ENCODE peak calls at places on chromosomes 3 and 15, in eight cellular contexts. One of them, this sample, is unnamed.

GRCh38 chr3:36756272-36756671 is 8.1 kb downstream of the DCLK3 start:
- DNase-seq in BJ: no peak
- DNase-seq in NB4: no peak
- DNase-seq in progenitor cell of endocrine pancreas: no peak
- DNase-seq in lower lobe of right lung: no peak
- DNase-seq in choroid plexus epithelial cell: peak
- DNase-seq in kidney epithelial cell: no peak
- DNase-seq in GM23338: no peak
- DNase-seq in this sample: no peak

GRCh38 chr15:68113751-68114150 is 59.6 kb downstream of the PIAS1 start:
- DNase-seq in BJ: no peak
- DNase-seq in NB4: peak
- DNase-seq in progenitor cell of endocrine pancreas: no peak
- DNase-seq in lower lobe of right lung: no peak
- DNase-seq in choroid plexus epithelial cell: peak
- DNase-seq in kidney epithelial cell: no peak
- DNase-seq in GM23338: no peak
- DNase-seq in this sample: no peak

GRCh38 chr3:25696019-25696418 is 31.3 kb upstream of the TOP2B start:
- DNase-seq in BJ: no peak
- DNase-seq in NB4: peak
- DNase-seq in progenitor cell of endocrine pancreas: no peak
- DNase-seq in lower lobe of right lung: peak
- DNase-seq in choroid plexus epithelial cell: no peak
- DNase-seq in kidney epithelial cell: no peak
- DNase-seq in GM23338: no peak
- DNase-seq in this sample: no peak

GRCh38 chr3:139281512-139282196 is 62.2 kb upstream of the MRPS22 start:
- DNase-seq in BJ: no peak
- DNase-seq in NB4: no peak
- DNase-seq in progenitor cell of endocrine pancreas: no peak
- DNase-seq in lower lobe of right lung: no peak
- DNase-seq in choroid plexus epithelial cell: no peak
- DNase-seq in kidney epithelial cell: no peak
- DNase-seq in GM23338: no peak
- DNase-seq in this sample: no peak

GRCh38 chr3:141105828-141106628 is 54.9 kb downstream of the SPSB4 start:
- DNase-seq in BJ: peak
- DNase-seq in NB4: peak
- DNase-seq in progenitor cell of endocrine pancreas: peak
- DNase-seq in lower lobe of right lung: no peak
- DNase-seq in choroid plexus epithelial cell: peak
- DNase-seq in kidney epithelial cell: peak
- DNase-seq in GM23338: peak
- DNase-seq in this sample: peak

GRCh38 chr3:123343296-123344174 is 105.4 kb downstream of the ADCY5 start:
- DNase-seq in BJ: no peak
- DNase-seq in NB4: no peak
- DNase-seq in progenitor cell of endocrine pancreas: no peak
- DNase-seq in lower lobe of right lung: no peak
- DNase-seq in choroid plexus epithelial cell: no peak
- DNase-seq in kidney epithelial cell: no peak
- DNase-seq in GM23338: no peak
- DNase-seq in this sample: no peak

GRCh38 chr3:15354485-15354884 is 22.1 kb upstream of the SH3BP5 start:
- DNase-seq in BJ: no peak
- DNase-seq in NB4: no peak
- DNase-seq in progenitor cell of endocrine pancreas: no peak
- DNase-seq in lower lobe of right lung: no peak
- DNase-seq in choroid plexus epithelial cell: no peak
- DNase-seq in kidney epithelial cell: no peak
- DNase-seq in GM23338: no peak
- DNase-seq in this sample: no peak

GRCh38 chr3:193348686-193349085 is 29.9 kb downstream of the ATP13A5 start:
- DNase-seq in BJ: no peak
- DNase-seq in NB4: no peak
- DNase-seq in progenitor cell of endocrine pancreas: no peak
- DNase-seq in lower lobe of right lung: no peak
- DNase-seq in choroid plexus epithelial cell: no peak
- DNase-seq in kidney epithelial cell: no peak
- DNase-seq in GM23338: peak
- DNase-seq in this sample: no peak

GRCh38 chr3:72848703-72849081 is 447 bp upstream of the SHQ1 start:
- DNase-seq in BJ: no peak
- DNase-seq in NB4: peak
- DNase-seq in progenitor cell of endocrine pancreas: no peak
- DNase-seq in lower lobe of right lung: no peak
- DNase-seq in choroid plexus epithelial cell: peak
- DNase-seq in kidney epithelial cell: no peak
- DNase-seq in GM23338: no peak
- DNase-seq in this sample: no peak

GRCh38 chr15:57752426-57752825 is 45.9 kb downstream of the POLR2M start:
- DNase-seq in BJ: no peak
- DNase-seq in NB4: no peak
- DNase-seq in progenitor cell of endocrine pancreas: no peak
- DNase-seq in lower lobe of right lung: no peak
- DNase-seq in choroid plexus epithelial cell: peak
- DNase-seq in kidney epithelial cell: no peak
- DNase-seq in GM23338: peak
- DNase-seq in this sample: no peak

GRCh38 chr3:21024563-21024962 is 726.4 kb downstream of the ZNF385D start:
- DNase-seq in BJ: no peak
- DNase-seq in NB4: no peak
- DNase-seq in progenitor cell of endocrine pancreas: no peak
- DNase-seq in lower lobe of right lung: no peak
- DNase-seq in choroid plexus epithelial cell: no peak
- DNase-seq in kidney epithelial cell: no peak
- DNase-seq in GM23338: no peak
- DNase-seq in this sample: no peak

GRCh38 chr3:169041677-169042171 is 621.8 kb downstream of the MECOM start:
- DNase-seq in BJ: peak
- DNase-seq in NB4: peak
- DNase-seq in progenitor cell of endocrine pancreas: no peak
- DNase-seq in lower lobe of right lung: no peak
- DNase-seq in choroid plexus epithelial cell: peak
- DNase-seq in kidney epithelial cell: peak
- DNase-seq in GM23338: peak
- DNase-seq in this sample: no peak

GRCh38 chr3:179452166-179452544 is 885 bp upstream of the GNB4 start:
- DNase-seq in BJ: no peak
- DNase-seq in NB4: no peak
- DNase-seq in progenitor cell of endocrine pancreas: no peak
- DNase-seq in lower lobe of right lung: no peak
- DNase-seq in choroid plexus epithelial cell: peak
- DNase-seq in kidney epithelial cell: no peak
- DNase-seq in GM23338: peak
- DNase-seq in this sample: no peak

GRCh38 chr15:66740802-66741201 is 38.8 kb downstream of the SMAD6 start:
- DNase-seq in BJ: no peak
- DNase-seq in NB4: no peak
- DNase-seq in progenitor cell of endocrine pancreas: no peak
- DNase-seq in lower lobe of right lung: peak
- DNase-seq in choroid plexus epithelial cell: no peak
- DNase-seq in kidney epithelial cell: no peak
- DNase-seq in GM23338: no peak
- DNase-seq in this sample: no peak

GRCh38 chr3:132135628-132136333 is 101.0 kb upstream of the CPNE4 start:
- DNase-seq in BJ: peak
- DNase-seq in NB4: no peak
- DNase-seq in progenitor cell of endocrine pancreas: no peak
- DNase-seq in lower lobe of right lung: no peak
- DNase-seq in choroid plexus epithelial cell: peak
- DNase-seq in kidney epithelial cell: peak
- DNase-seq in GM23338: peak
- DNase-seq in this sample: no peak

GRCh38 chr3:67526246-67526645 is 128.2 kb downstream of the SUCLG2 start:
- DNase-seq in BJ: peak
- DNase-seq in NB4: peak
- DNase-seq in progenitor cell of endocrine pancreas: no peak
- DNase-seq in lower lobe of right lung: no peak
- DNase-seq in choroid plexus epithelial cell: peak
- DNase-seq in kidney epithelial cell: no peak
- DNase-seq in GM23338: no peak
- DNase-seq in this sample: no peak

GRCh38 chr3:172147113-172147818 is 107.9 kb downstream of the FNDC3B start:
- DNase-seq in BJ: no peak
- DNase-seq in NB4: no peak
- DNase-seq in progenitor cell of endocrine pancreas: no peak
- DNase-seq in lower lobe of right lung: no peak
- DNase-seq in choroid plexus epithelial cell: no peak
- DNase-seq in kidney epithelial cell: no peak
- DNase-seq in GM23338: no peak
- DNase-seq in this sample: no peak

GRCh38 chr3:35675206-35675605 is 35.9 kb downstream of the ARPP21 start:
- DNase-seq in BJ: no peak
- DNase-seq in NB4: no peak
- DNase-seq in progenitor cell of endocrine pancreas: no peak
- DNase-seq in lower lobe of right lung: no peak
- DNase-seq in choroid plexus epithelial cell: no peak
- DNase-seq in kidney epithelial cell: no peak
- DNase-seq in GM23338: no peak
- DNase-seq in this sample: no peak

GRCh38 chr3:25381083-25381482 is 47.0 kb upstream of the RARB start:
- DNase-seq in BJ: no peak
- DNase-seq in NB4: no peak
- DNase-seq in progenitor cell of endocrine pancreas: no peak
- DNase-seq in lower lobe of right lung: no peak
- DNase-seq in choroid plexus epithelial cell: no peak
- DNase-seq in kidney epithelial cell: no peak
- DNase-seq in GM23338: no peak
- DNase-seq in this sample: no peak

GRCh38 chr3:48503406-48504050 is 446 bp downstream of the SHISA5 start:
- DNase-seq in BJ: no peak
- DNase-seq in NB4: no peak
- DNase-seq in progenitor cell of endocrine pancreas: no peak
- DNase-seq in lower lobe of right lung: peak
- DNase-seq in choroid plexus epithelial cell: peak
- DNase-seq in kidney epithelial cell: peak
- DNase-seq in GM23338: peak
- DNase-seq in this sample: peak

GRCh38 chr3:133303430-133303829 is 96.4 kb upstream of the BFSP2 start:
- DNase-seq in BJ: no peak
- DNase-seq in NB4: no peak
- DNase-seq in progenitor cell of endocrine pancreas: no peak
- DNase-seq in lower lobe of right lung: no peak
- DNase-seq in choroid plexus epithelial cell: no peak
- DNase-seq in kidney epithelial cell: no peak
- DNase-seq in GM23338: no peak
- DNase-seq in this sample: no peak

DNA sequence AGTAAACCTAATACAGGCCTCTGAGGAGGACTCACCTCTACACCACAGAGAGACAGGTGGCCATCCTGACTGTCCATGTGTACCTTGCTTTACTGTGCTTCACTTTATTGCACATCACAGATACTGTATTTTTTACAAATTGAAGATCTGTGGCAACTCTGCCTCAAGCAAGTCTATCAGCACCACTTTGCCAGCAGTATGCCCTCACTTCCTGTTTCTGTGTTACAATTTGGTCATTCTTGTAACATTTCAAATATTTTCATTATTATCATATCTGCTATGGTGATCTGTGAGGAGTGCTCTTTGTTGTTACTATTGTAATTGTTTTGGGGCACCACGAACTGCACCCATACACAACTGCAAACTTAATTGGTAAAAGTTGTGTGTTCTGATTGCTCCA is 78.0 kb downstream of the BBX start:
- DNase-seq in BJ: no peak
- DNase-seq in NB4: peak
- DNase-seq in progenitor cell of endocrine pancreas: no peak
- DNase-seq in lower lobe of right lung: no peak
- DNase-seq in choroid plexus epithelial cell: no peak
- DNase-seq in kidney epithelial cell: no peak
- DNase-seq in GM23338: no peak
- DNase-seq in this sample: no peak
- TF ChIP-seq CTCF in BJ: no peak
- TF ChIP-seq CTCF in NB4: no peak
- TF ChIP-seq CTCF in progenitor cell of endocrine pancreas: no peak
- TF ChIP-seq CTCF in lower lobe of right lung: no peak
- TF ChIP-seq CTCF in choroid plexus epithelial cell: no peak
- TF ChIP-seq CTCF in kidney epithelial cell: no peak
- TF ChIP-seq CTCF in GM23338: peak
- TF ChIP-seq CTCF in this sample: no peak

DNA sequence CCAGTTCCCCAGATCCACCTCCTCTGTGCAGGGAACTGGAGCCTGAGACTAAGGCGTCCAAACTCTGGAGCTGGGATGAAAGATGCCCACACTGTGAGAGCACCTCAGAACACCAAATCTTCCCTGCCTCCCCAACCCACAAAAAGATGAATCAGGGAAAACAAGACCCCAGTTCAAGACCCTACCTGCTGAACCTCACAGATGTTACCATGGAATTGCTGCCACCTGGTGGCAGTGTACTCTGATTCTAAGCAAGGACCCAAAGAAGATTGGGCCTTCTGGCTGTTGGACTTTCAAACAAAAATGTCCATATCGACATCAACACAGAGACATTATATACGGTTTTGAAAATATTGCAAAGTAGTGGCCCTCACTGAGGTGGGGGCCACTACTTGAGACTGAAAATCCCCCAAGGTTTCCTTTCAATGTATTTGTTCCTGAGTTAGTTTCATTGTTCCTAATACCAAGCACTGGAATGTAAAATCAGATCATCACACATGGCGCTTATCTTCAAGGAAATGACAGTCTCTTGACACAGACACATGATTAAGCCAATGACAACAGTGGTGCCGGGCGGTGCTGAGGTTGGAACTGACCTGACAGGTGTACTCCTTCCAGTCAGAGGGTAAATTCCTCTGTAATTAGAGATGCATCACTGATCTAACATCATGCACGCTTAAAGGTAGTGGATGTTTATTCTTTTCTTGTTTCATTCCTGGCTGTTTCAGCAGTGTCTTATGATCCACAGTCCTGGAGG is 67.6 kb downstream of the SLC6A11 start:
- DNase-seq in BJ: no peak
- DNase-seq in NB4: peak
- DNase-seq in progenitor cell of endocrine pancreas: no peak
- DNase-seq in lower lobe of right lung: no peak
- DNase-seq in choroid plexus epithelial cell: peak
- DNase-seq in kidney epithelial cell: no peak
- DNase-seq in GM23338: peak
- DNase-seq in this sample: peak
- TF ChIP-seq CTCF in BJ: peak
- TF ChIP-seq CTCF in NB4: peak
- TF ChIP-seq CTCF in progenitor cell of endocrine pancreas: peak
- TF ChIP-seq CTCF in lower lobe of right lung: peak
- TF ChIP-seq CTCF in choroid plexus epithelial cell: peak
- TF ChIP-seq CTCF in kidney epithelial cell: peak
- TF ChIP-seq CTCF in GM23338: peak
- TF ChIP-seq CTCF in this sample: peak

GRCh38 chr15:73951044-73951561 is 24.8 kb downstream of the LOXL1 start:
- DNase-seq in BJ: peak
- DNase-seq in NB4: peak
- DNase-seq in progenitor cell of endocrine pancreas: peak
- DNase-seq in lower lobe of right lung: peak
- DNase-seq in choroid plexus epithelial cell: peak
- DNase-seq in kidney epithelial cell: peak
- DNase-seq in GM23338: peak
- DNase-seq in this sample: peak
- TF ChIP-seq CTCF in BJ: peak
- TF ChIP-seq CTCF in NB4: peak
- TF ChIP-seq CTCF in progenitor cell of endocrine pancreas: peak
- TF ChIP-seq CTCF in lower lobe of right lung: peak
- TF ChIP-seq CTCF in choroid plexus epithelial cell: peak
- TF ChIP-seq CTCF in kidney epithelial cell: peak
- TF ChIP-seq CTCF in GM23338: peak
- TF ChIP-seq CTCF in this sample: no peak

GRCh38 chr3:89571298-89571697 is 463.9 kb downstream of the EPHA3 start:
- DNase-seq in BJ: no peak
- DNase-seq in NB4: no peak
- DNase-seq in progenitor cell of endocrine pancreas: no peak
- DNase-seq in lower lobe of right lung: no peak
- DNase-seq in choroid plexus epithelial cell: no peak
- DNase-seq in kidney epithelial cell: no peak
- DNase-seq in GM23338: no peak
- DNase-seq in this sample: no peak
- TF ChIP-seq CTCF in BJ: no peak
- TF ChIP-seq CTCF in NB4: no peak
- TF ChIP-seq CTCF in progenitor cell of endocrine pancreas: no peak
- TF ChIP-seq CTCF in lower lobe of right lung: no peak
- TF ChIP-seq CTCF in choroid plexus epithelial cell: no peak
- TF ChIP-seq CTCF in kidney epithelial cell: no peak
- TF ChIP-seq CTCF in GM23338: no peak
- TF ChIP-seq CTCF in this sample: no peak